ENCODE peak calls at places on chromosomes 6 and 20, in five cellular contexts. L is HFFc6, A is neural crest cell, P is fibroblast of mammary gland, S is fibroblast of lung. Q is an unnamed sample.

GRCh38 chr6:31559606-31559957 is 12.2 kb downstream of the NFKBIL1 start:
- DNase-seq in L (no peak), A (no peak), P (no peak), S (no peak), Q (no peak)

GRCh38 chr6:125942677-125943527 is 13.7 kb upstream of the HINT3 start:
- DNase-seq in L (peak), A (no peak), P (no peak), S (no peak), Q (no peak)

GRCh38 chr6:89675949-89676753 is 37.6 kb upstream of the LYRM2 start:
- DNase-seq in L (no peak), A (no peak), P (peak), S (peak), Q (no peak)

GRCh38 chr20:11091496-11091895 is 417.7 kb upstream of the JAG1 start:
- DNase-seq in L (no peak), A (no peak), P (no peak), S (no peak), Q (no peak)

GRCh38 chr6:147648936-147649335 is 140.4 kb downstream of the SAMD5 start:
- DNase-seq in L (no peak), A (no peak), P (no peak), S (peak), Q (peak)

GRCh38 chr20:63578224-63579016 is 4.4 kb upstream of the HELZ2 start:
- DNase-seq in L (no peak), A (no peak), P (no peak), S (no peak), Q (no peak)

GRCh38 chr20:44264287-44264686 is 17.2 kb downstream of the GDAP1L1 start:
- DNase-seq in L (no peak), A (no peak), P (no peak), S (no peak), Q (no peak)

GRCh38 chr6:149225946-149226345 is 91.6 kb upstream of the TAB2 start:
- DNase-seq in L (no peak), A (no peak), P (no peak), S (no peak), Q (no peak)

GRCh38 chr6:6712979-6713514 is 124.5 kb downstream of the LY86 start:
- DNase-seq in L (no peak), A (no peak), P (no peak), S (peak), Q (peak)

GRCh38 chr6:73873081-73873480 is 177.1 kb downstream of the CD109 start:
- DNase-seq in L (peak), A (no peak), P (peak), S (peak), Q (no peak)

GRCh38 chr6:148528292-148528691 is 185.7 kb downstream of the SASH1 start:
- DNase-seq in L (no peak), A (no peak), P (no peak), S (peak), Q (no peak)

GRCh38 chr6:30508890-30509736 is 19.8 kb downstream of the HLA-E start:
- DNase-seq in L (peak), A (no peak), P (no peak), S (no peak), Q (no peak)

GRCh38 chr20:1323256-1323655 is 5.7 kb downstream of the SDCBP2 start:
- DNase-seq in L (no peak), A (no peak), P (peak), S (no peak), Q (no peak)

GRCh38 chr20:44019638-44020335 is 105.1 kb downstream of the TOX2 start:
- DNase-seq in L (no peak), A (no peak), P (peak), S (peak), Q (no peak)

GRCh38 chr20:50711113-50711825 is 19.9 kb upstream of the RIPOR3 start:
- DNase-seq in L (no peak), A (no peak), P (no peak), S (no peak), Q (no peak)

GRCh38 chr6:44470106-44470446 is 82.6 kb downstream of the CDC5L start:
- DNase-seq in L (no peak), A (no peak), P (no peak), S (no peak), Q (no peak)

GRCh38 chr6:87884203-87884602 is 163.4 kb upstream of the SPACA1 start:
- DNase-seq in L (no peak), A (no peak), P (no peak), S (no peak), Q (no peak)

GRCh38 chr6:138517635-138518034 is 18.3 kb upstream of the NHSL1 start:
- DNase-seq in L (peak), A (no peak), P (peak), S (peak), Q (no peak)

GRCh38 chr6:73548458-73549446 is 27.9 kb upstream of the EEF1A1 start:
- DNase-seq in L (no peak), A (no peak), P (peak), S (no peak), Q (no peak)

GRCh38 chr6:37473364-37474095 is 26.2 kb downstream of the CCDC167 start:
- DNase-seq in L (peak), A (no peak), P (no peak), S (peak), Q (peak)

GRCh38 chr6:3718407-3718806 is 33.1 kb downstream of the PXDC1 start:
- DNase-seq in L (no peak), A (no peak), P (no peak), S (no peak), Q (no peak)

GRCh38 chr6:168834814-168835213 is 393.8 kb downstream of the SMOC2 start:
- DNase-seq in L (no peak), A (no peak), P (no peak), S (no peak), Q (no peak)

GRCh38 chr6:7051780-7052440 is 55.9 kb upstream of the RREB1 start:
- DNase-seq in L (no peak), A (peak), P (peak), S (peak), Q (peak)

GRCh38 chr6:168060521-168060931 is 18.5 kb downstream of the FRMD1 start:
- DNase-seq in L (peak), A (peak), P (peak), S (peak), Q (peak)

DNA sequence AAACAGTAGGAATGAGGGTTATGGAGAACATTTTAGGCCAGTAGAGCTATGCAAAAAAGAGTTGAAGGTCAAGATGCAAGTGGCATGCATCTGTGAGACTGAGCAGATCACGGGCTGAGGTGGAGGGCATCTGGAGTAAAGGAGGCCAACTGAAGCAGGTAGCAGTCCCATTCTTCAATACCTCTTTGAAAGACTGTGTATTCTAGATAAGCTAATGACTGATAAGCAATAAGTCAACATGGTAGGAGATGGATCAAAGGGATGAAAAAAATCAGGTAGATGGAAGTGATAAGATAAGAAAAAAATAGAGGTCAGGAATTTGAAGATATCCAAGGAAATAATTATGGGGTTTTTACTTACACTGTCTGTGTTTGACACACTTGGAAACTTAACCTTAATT is 55.6 kb downstream of the ARMC2 start:
- DNase-seq in L (no peak), A (no peak), P (no peak), S (no peak), Q (no peak)
- TF ChIP-seq CTCF in L (no peak), A (no peak), P (no peak), S (no peak), Q (no peak)

GRCh38 chr6:112007254-112007653 is 46.6 kb upstream of the CCN6 start:
- DNase-seq in L (no peak), A (no peak), P (no peak), S (peak), Q (no peak)

GRCh38 chr6:112007805-112008204 is 46.1 kb upstream of the CCN6 start:
- DNase-seq in L (peak), A (no peak), P (peak), S (no peak), Q (no peak)

GRCh38 chr6:112008482-112008881 is 45.4 kb upstream of the CCN6 start:
- DNase-seq in L (peak), A (no peak), P (no peak), S (no peak), Q (no peak)

GRCh38 chr6:112013051-112013450 is 40.9 kb upstream of the CCN6 start:
- DNase-seq in L (no peak), A (no peak), P (no peak), S (no peak), Q (no peak)

GRCh38 chr6:112010328-112010727 is 43.6 kb upstream of the CCN6 start:
- DNase-seq in L (peak), A (no peak), P (no peak), S (no peak), Q (no peak)
- TF ChIP-seq CTCF in L (peak), A (no peak), P (no peak), S (no peak), Q (no peak)

DNA sequence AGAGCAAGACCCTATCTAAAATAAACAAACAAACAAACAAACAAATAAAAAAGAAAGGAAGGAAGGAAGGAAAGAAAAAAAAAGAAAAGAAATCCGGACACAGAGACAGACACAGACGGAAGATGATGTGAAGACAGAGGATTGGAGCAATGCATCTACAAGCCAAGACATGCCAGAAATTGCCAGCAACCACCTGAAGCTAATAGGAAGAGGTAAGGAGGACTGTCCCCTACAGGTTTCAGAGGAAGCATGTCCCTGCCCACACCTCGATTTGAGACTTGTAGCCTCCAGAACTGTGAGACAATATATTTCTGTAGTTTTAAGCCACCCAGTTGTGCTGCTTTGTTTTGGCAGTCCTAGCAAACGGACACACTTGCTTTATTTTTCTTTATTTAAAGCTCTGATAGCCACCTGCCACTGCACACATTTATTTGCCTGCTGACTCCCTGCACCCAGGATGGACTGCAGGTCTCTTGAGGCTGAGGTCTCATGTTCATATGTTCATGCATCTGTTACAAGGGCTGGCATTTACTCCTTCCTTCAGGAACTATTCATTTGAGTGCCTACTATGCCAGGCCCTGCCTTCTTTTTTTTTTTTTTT is 20.7 kb upstream of the ZMYND8 start:
- DNase-seq in L (no peak), A (no peak), P (no peak), S (no peak), Q (no peak)
- TF ChIP-seq CTCF in L (no peak), A (no peak), P (no peak), S (no peak), Q (no peak)

GRCh38 chr20:35370751-35371150 is 41.0 kb downstream of the UQCC1 start:
- DNase-seq in L (no peak), A (no peak), P (no peak), S (no peak), Q (no peak)
- TF ChIP-seq CTCF in L (no peak), A (no peak), P (no peak), S (no peak), Q (no peak)

GRCh38 chr20:7161690-7162089 is 394.2 kb downstream of the BMP2 start:
- DNase-seq in L (no peak), A (no peak), P (no peak), S (peak), Q (peak)
- TF ChIP-seq CTCF in L (no peak), A (peak), P (peak), S (peak), Q (peak)

GRCh38 chr6:46677314-46677654 is 10.4 kb upstream of the TDRD6 start:
- DNase-seq in L (no peak), A (no peak), P (no peak), S (no peak), Q (no peak)
- TF ChIP-seq CTCF in L (no peak), A (peak), P (peak), S (peak), Q (peak)

DNA sequence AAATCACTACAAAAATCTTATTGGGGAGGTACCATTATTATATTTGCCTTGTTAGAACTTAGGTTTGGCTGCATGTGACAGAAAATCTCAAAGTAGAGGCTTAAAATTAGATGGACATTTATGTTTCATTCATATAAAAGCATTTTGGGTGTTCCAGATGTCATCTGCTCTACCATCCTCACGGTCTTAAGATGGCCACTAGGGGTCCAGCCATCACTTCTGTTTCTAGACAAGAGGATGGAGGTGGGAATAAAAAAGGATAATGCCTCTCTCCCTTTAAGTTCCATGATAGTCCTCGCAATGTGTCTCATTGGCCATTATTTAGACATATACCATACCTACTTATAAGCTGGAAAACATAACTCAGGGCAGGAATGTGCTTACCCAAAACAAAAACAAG is 929.5 kb downstream of the KIF16B start:
- DNase-seq in L (no peak), A (no peak), P (peak), S (peak), Q (peak)
- TF ChIP-seq CTCF in L (peak), A (peak), P (peak), S (peak), Q (peak)

GRCh38 chr20:21901470-21902275 is 196.2 kb downstream of the PAX1 start:
- DNase-seq in L (no peak), A (no peak), P (peak), S (no peak), Q (no peak)
- TF ChIP-seq CTCF in L (no peak), A (no peak), P (no peak), S (no peak), Q (no peak)

GRCh38 chr6:98794306-98794852 is 40.0 kb upstream of the POU3F2 start:
- DNase-seq in L (no peak), A (no peak), P (no peak), S (no peak), Q (no peak)
- TF ChIP-seq CTCF in L (no peak), A (no peak), P (no peak), S (no peak), Q (no peak)

GRCh38 chr6:152982768-152983636 is at the start of gene FBXO5:
- DNase-seq in L (peak), A (peak), P (peak), S (peak), Q (peak)
- TF ChIP-seq CTCF in L (no peak), A (no peak), P (no peak), S (no peak), Q (no peak)